ENCODE peak calls at places on chromosomes 12 and 14, in five cellular contexts. Q is CD8-positive, alpha-beta T cell; D is vagina; V is psoas muscle; T is DND-41. N is an unnamed sample. For H3K27me3, the result is how much of the 10 kb centered on the place peaks cover.

GRCh38 chr14:105200641-105201040 is 19.5 kb upstream of the NUDT14 start:
- DNase-seq in T (no peak), D (no peak), Q (no peak), V (no peak), N (no peak)

GRCh38 chr12:26870491-26871419 is 37.8 kb upstream of the ITPR2 start:
- DNase-seq in T (peak), Q (no peak), D (no peak), V (peak), N (no peak)

GRCh38 chr12:6295187-6295811 is 15.2 kb upstream of the PLEKHG6 start:
- DNase-seq in T (no peak), V (no peak), D (no peak), Q (no peak), N (no peak)

GRCh38 chr12:132708150-132708549 is 2.5 kb upstream of the PGAM5 start:
- DNase-seq in T (no peak), Q (no peak), V (no peak), D (no peak), N (no peak)

GRCh38 chr12:52190860-52191729 is 719 bp downstream of the KRT80 start:
- DNase-seq in D (no peak), V (no peak), T (no peak), Q (no peak), N (no peak)

GRCh38 chr14:105336477-105337287 is 22.1 kb downstream of the PACS2 start:
- DNase-seq in V (no peak), T (no peak), D (no peak), Q (no peak), N (peak)

GRCh38 chr14:104843006-104843405 is 22.1 kb upstream of the CEP170B start:
- DNase-seq in Q (no peak), V (no peak), T (no peak), D (no peak), N (no peak)

GRCh38 chr14:105368426-105368825 is 29.9 kb upstream of the TEX22 start:
- DNase-seq in D (no peak), T (no peak), V (no peak), Q (no peak), N (no peak)

GRCh38 chr12:81170072-81170471 is 92.2 kb downstream of the ACSS3 start:
- DNase-seq in T (no peak), V (no peak), D (no peak), Q (no peak), N (no peak)

GRCh38 chr12:1936406-1937320 is 18.2 kb upstream of the CACNA2D4 start:
- DNase-seq in Q (no peak), D (peak), T (no peak), V (peak), N (peak)

GRCh38 chr14:93734086-93734822 is 54.0 kb downstream of the PRIMA1 start:
- DNase-seq in D (no peak), T (peak), Q (no peak), V (peak), N (no peak)

GRCh38 chr14:102900631-102901571 is 21.6 kb upstream of the AMN start:
- DNase-seq in V (no peak), D (no peak), Q (peak), T (no peak), N (no peak)

GRCh38 chr12:113688313-113688712 is 216.6 kb upstream of the LHX5 start:
- DNase-seq in T (no peak), Q (no peak), D (no peak), V (no peak), N (no peak)

GRCh38 chr12:113683566-113683965 is 211.9 kb upstream of the LHX5 start:
- DNase-seq in Q (no peak), T (no peak), D (no peak), V (no peak), N (no peak)

GRCh38 chr12:113684053-113684907 is 212.6 kb upstream of the LHX5 start:
- DNase-seq in V (no peak), Q (no peak), T (no peak), D (no peak), N (no peak)

GRCh38 chr12:113689047-113689610 is 217.5 kb upstream of the LHX5 start:
- DNase-seq in Q (no peak), T (no peak), D (no peak), V (no peak), N (no peak)

GRCh38 chr12:113684908-113685512 is 213.3 kb upstream of the LHX5 start:
- DNase-seq in V (no peak), D (no peak), T (no peak), Q (no peak), N (no peak)
- H3K27me3 ChIP-seq in V (under half), D (under half), T (under half), Q (under half), N (under half)

DNA sequence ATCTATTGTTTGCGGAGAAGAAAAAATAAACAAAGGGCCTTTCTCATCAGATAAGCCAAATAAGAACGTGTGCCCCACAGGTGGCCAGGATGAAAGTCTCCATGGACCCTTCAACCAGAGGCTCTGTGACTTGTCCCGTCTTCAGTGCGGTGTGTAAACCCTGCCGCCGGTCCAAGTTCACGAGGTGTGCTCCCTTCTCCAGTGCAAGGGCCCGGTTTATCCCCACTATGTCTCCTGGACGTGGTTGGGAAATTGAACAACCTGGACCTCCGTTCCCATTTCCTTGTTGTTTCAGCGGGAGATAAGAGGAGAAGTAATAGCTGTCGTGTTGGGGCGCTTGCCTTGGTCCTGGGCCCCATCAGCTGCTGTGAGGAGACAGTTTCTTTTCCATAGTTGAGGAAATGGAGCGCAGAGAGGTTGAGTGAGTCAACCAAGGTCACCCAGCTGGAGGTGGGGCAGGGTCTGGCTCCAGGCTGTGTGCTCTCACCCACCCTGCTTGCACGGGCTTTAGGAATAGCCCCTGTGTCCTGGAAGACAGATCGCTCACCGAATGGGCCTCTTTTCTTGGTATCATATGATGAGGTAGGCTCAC is 165.5 kb upstream of the RTL1 start:
- DNase-seq in T (no peak), D (no peak), V (no peak), Q (no peak), N (peak)
- TF ChIP-seq CTCF in T (no peak), D (no peak), V (no peak), Q (no peak), N (no peak)

GRCh38 chr12:114414031-114414865 is 8.3 kb upstream of the TBX5 start:
- DNase-seq in D (no peak), T (no peak), Q (no peak), V (no peak), N (no peak)
- H3K27me3 ChIP-seq in D (under half), T (under half), Q (under half), V (under half), N (under half)

DNA sequence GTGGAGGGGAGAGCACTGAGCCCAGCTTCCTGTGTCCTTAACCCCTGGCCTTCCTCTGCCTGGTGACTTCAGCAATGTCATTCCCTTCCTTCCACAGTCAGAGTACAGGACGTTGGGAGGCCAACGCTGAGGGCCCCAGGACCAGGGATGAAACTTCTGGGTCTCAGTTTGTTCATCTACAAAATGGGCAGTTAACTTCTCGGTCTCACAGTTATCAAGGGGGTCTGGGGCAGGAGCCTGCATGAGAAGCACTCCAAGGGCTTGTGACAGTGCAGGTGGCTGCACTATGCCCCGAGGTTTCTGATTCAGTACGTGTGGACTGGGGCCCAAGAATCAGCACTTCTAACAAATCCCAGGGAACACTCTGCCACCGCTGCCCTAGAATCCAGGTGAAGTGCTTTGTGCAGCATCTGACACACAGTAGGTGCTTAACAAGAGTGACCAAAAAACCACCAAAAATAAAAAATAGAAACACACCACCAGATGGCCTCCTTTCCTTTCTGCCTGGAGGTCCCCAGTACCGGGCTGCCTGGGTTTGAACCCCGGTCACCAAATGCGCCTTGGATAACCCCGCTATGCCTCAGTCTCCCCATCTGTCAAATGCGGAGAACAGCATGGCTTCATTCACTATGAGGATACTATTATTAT is 80.4 kb downstream of the RFLNA start:
- DNase-seq in Q (no peak), T (no peak), V (no peak), D (no peak), N (no peak)
- TF ChIP-seq CTCF in Q (no peak), T (peak), V (no peak), D (no peak), N (no peak)

GRCh38 chr12:48852734-48853168 is 788 bp upstream of the DDX23 start:
- DNase-seq in Q (no peak), V (no peak), D (no peak), T (no peak), N (no peak)
- H3K27me3 ChIP-seq in Q (under half), V (under half), D (under half), T (under half), N (under half)